ENCODE peak calls at places on chromosomes 16 and 17, in eight cellular contexts. Y is sigmoid colon, G is A549, R is tibial nerve, S is H1, F is stomach, I is ovary, M is suprapubic skin. P is an unnamed sample.

GRCh38 chr17:12627177-12627629 is 38.5 kb upstream of the MYOCD start:
- DNase-seq in Y (peak; percentile 75), G (peak; percentile 85), R (peak; percentile 49), S (no peak), F (peak; percentile 45), I (peak; percentile 71), M (no peak), P (no peak)

GRCh38 chr17:63181856-63182255 is 215.8 kb downstream of the TANC2 start:
- DNase-seq in Y (no peak), G (no peak), R (no peak), S (no peak), F (no peak), I (no peak), M (no peak), P (no peak)

GRCh38 chr17:40485851-40486512 is 15.4 kb downstream of the TNS4 start:
- DNase-seq in Y (peak; percentile 83), G (peak; percentile 96), R (peak; percentile 80), S (no peak), F (no peak), I (peak; percentile 69), M (no peak), P (no peak)

GRCh38 chr16:30395155-30395991 is at the start of gene ZNF48:
- DNase-seq in Y (peak; percentile 94), G (peak; percentile 59), R (peak; percentile 59), S (no peak), F (peak; percentile 88), I (peak; percentile 82), M (peak; percentile 87), P (peak; percentile 89)

GRCh38 chr17:28216528-28216927 is 102.5 kb upstream of the TMEM97 start:
- DNase-seq in Y (no peak), G (no peak), R (no peak), S (no peak), F (no peak), I (no peak), M (no peak), P (no peak)

GRCh38 chr16:14087590-14088154 is 16.6 kb downstream of the MRTFB start:
- DNase-seq in Y (no peak), G (no peak), R (no peak), S (no peak), F (no peak), I (no peak), M (no peak), P (no peak)

GRCh38 chr17:18928726-18929125 is 23.2 kb upstream of the SLC5A10 start:
- DNase-seq in Y (no peak), G (no peak), R (no peak), S (no peak), F (no peak), I (no peak), M (no peak), P (no peak)

GRCh38 chr17:78226752-78227454 is 4.5 kb upstream of the TMEM235 start:
- DNase-seq in Y (no peak), G (no peak), R (no peak), S (no peak), F (no peak), I (no peak), M (no peak), P (peak; percentile 25)

GRCh38 chr16:66357523-66357928 is 9.0 kb upstream of the CDH5 start:
- DNase-seq in Y (peak; percentile 75), G (peak; percentile 89), R (peak; percentile 74), S (peak; percentile 27), F (peak; percentile 43), I (peak; percentile 40), M (no peak), P (peak; percentile 41)

GRCh38 chr17:2592974-2593845 is at the start of gene PAFAH1B1:
- DNase-seq in Y (peak; percentile 94), G (peak; percentile 92), R (peak; percentile 77), S (peak; percentile 51), F (peak; percentile 92), I (peak; percentile 91), M (peak; percentile 89), P (peak; percentile 93)

GRCh38 chr17:58156839-58157803 is 8.9 kb downstream of the OR4D1 start:
- DNase-seq in Y (no peak), G (peak; percentile 56), R (no peak), S (no peak), F (no peak), I (no peak), M (no peak), P (peak; percentile 12)

GRCh38 chr17:74780443-74781238 is 4.5 kb upstream of the NAT9 start:
- DNase-seq in Y (no peak), G (peak; percentile 88), R (no peak), S (no peak), F (no peak), I (no peak), M (no peak), P (no peak)

GRCh38 chr16:9039208-9039607 is 52.2 kb upstream of the HAPSTR1 start:
- DNase-seq in Y (no peak), G (no peak), R (no peak), S (no peak), F (no peak), I (no peak), M (no peak), P (no peak)

GRCh38 chr16:88783391-88784073 is 1.5 kb downstream of the PIEZO1 start:
- DNase-seq in Y (peak; percentile 83), G (no peak), R (peak; percentile 53), S (no peak), F (peak; percentile 54), I (no peak), M (no peak), P (no peak)

GRCh38 chr17:62750502-62751349 is 57.4 kb downstream of the MARCHF10 start:
- DNase-seq in Y (no peak), G (no peak), R (no peak), S (peak; percentile 15), F (no peak), I (peak; percentile 20), M (no peak), P (no peak)

GRCh38 chr16:27319257-27319965 is 5.6 kb downstream of the IL4R start:
- DNase-seq in Y (peak; percentile 51), G (no peak), R (no peak), S (no peak), F (no peak), I (no peak), M (peak; percentile 41), P (no peak)

GRCh38 chr16:30539000-30539964 is 4.6 kb upstream of the ZNF747 start:
- DNase-seq in Y (no peak), G (no peak), R (no peak), S (no peak), F (no peak), I (no peak), M (no peak), P (no peak)

GRCh38 chr17:57523926-57524634 is 221.0 kb downstream of the CCDC182 start:
- DNase-seq in Y (no peak), G (peak; percentile 43), R (no peak), S (no peak), F (peak; percentile 71), I (no peak), M (no peak), P (no peak)

GRCh38 chr17:65231086-65231485 is 93.9 kb downstream of the RGS9 start:
- DNase-seq in Y (no peak), G (no peak), R (no peak), S (no peak), F (no peak), I (no peak), M (no peak), P (no peak)

GRCh38 chr17:79632432-79632735 is 21.5 kb upstream of the RBFOX3 start:
- DNase-seq in Y (peak; percentile 40), G (no peak), R (no peak), S (no peak), F (peak; percentile 5), I (no peak), M (peak; percentile 35), P (peak; percentile 1)

GRCh38 chr16:65510241-65510640 is 388.4 kb upstream of the CDH11 start:
- DNase-seq in Y (no peak), G (no peak), R (no peak), S (no peak), F (no peak), I (no peak), M (no peak), P (no peak)

GRCh38 chr17:19002805-19003542 is 1.6 kb downstream of the FAM83G start:
- DNase-seq in Y (no peak), G (no peak), R (no peak), S (no peak), F (no peak), I (no peak), M (no peak), P (no peak)

GRCh38 chr16:85507342-85507741 is 105.8 kb upstream of the GSE1 start:
- DNase-seq in Y (no peak), G (no peak), R (no peak), S (no peak), F (no peak), I (no peak), M (no peak), P (no peak)

GRCh38 chr16:49150341-49150740 is 131.3 kb downstream of the CBLN1 start:
- DNase-seq in Y (no peak), G (no peak), R (no peak), S (no peak), F (no peak), I (no peak), M (no peak), P (no peak)

GRCh38 chr16:58127033-58127556 is 2.1 kb downstream of the CFAP20 start:
- DNase-seq in Y (no peak), G (no peak), R (peak; percentile 41), S (no peak), F (no peak), I (no peak), M (peak; percentile 53), P (no peak)
- TF ChIP-seq CTCF in Y (peak; percentile 14), G (peak; percentile 31), R (peak; percentile 27), S (no peak), F (peak; percentile 43), I (peak; percentile 18), M (peak; percentile 18), P (peak; percentile 36)

DNA sequence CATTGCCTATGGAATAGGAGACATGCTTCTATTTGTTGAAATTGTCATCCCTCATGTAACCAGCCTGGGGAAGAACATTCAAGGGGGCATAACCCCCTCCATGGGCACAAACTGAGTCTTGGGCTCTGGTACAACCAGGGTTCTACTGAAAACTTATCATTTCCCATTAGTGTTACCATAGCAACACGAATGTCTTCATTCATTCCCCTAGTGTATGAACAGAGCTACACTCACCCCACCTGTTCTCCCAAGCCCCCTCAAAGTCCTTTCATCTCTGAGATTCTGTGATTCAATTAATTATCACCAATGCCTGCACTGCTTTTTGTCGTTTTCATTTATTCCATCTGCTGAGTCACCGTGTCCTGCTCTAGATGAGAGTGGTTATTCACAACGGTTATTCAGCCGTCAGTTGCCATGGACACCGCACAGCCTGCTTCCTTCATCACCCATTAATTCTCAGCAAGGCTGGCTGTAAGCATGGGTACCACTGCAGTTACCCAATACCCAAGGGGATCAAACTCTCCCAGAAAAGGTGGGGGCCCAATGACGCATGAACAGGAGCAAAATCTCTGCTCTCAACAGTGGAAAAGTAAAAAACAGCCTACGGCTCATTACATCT is 1.6 kb upstream of the GAST start:
- DNase-seq in Y (no peak), G (no peak), R (no peak), S (no peak), F (no peak), I (no peak), M (no peak), P (no peak)
- TF ChIP-seq EP300 in Y (no peak), G (no peak), R (no peak), S (no peak), F (no peak), I (no peak), M (no peak), P (no peak)

GRCh38 chr16:337437-337836 is 15.1 kb downstream of the AXIN1 start:
- DNase-seq in Y (no peak), G (no peak), R (no peak), S (no peak), F (no peak), I (no peak), M (no peak), P (no peak)
- H3K27ac ChIP-seq in Y (no peak overlapping the region), G (no peak overlapping the region), R (no peak overlapping the region), S (no peak overlapping the region), F (no peak overlapping the region), I (no peak overlapping the region), M (no peak overlapping the region), P (no peak overlapping the region)

GRCh38 chr17:5785867-5786509 is 201.7 kb upstream of the NLRP1 start:
- DNase-seq in Y (no peak), G (no peak), R (no peak), S (no peak), F (no peak), I (no peak), M (no peak), P (no peak)
- TF ChIP-seq CTCF in Y (no peak), G (no peak), R (no peak), S (no peak), F (no peak), I (no peak), M (no peak), P (no peak)